ENCODE peak calls at places on chromosomes 7 and 10, in nine cellular contexts. P is GM12878, O is HCT116, N is endothelial cell of umbilical vein, G is GM12891, X is stomach, Z is SK-N-SH, R is transverse colon, M is spleen. C is an unnamed sample.

GRCh38 chr10:123135415-123136141 is at the start of gene HMX3:
- DNase-seq in O (no peak), Z (peak), N (no peak), R (no peak), X (no peak), P (no peak), G (peak), M (no peak), C (no peak)

GRCh38 chr7:88759216-88759955 is at the start of gene ZNF804B:
- DNase-seq in X (no peak), M (peak), N (peak), P (no peak), Z (peak), R (peak), O (no peak), G (no peak), C (peak)

GRCh38 chr7:10802526-10802925 is 171.1 kb upstream of the PHF14 start:
- DNase-seq in Z (no peak), R (no peak), P (no peak), M (no peak), G (no peak), N (no peak), X (no peak), O (no peak), C (no peak)

GRCh38 chr10:6953131-6953834 is 373.2 kb upstream of the PRKCQ start:
- DNase-seq in N (no peak), O (no peak), M (no peak), R (no peak), X (no peak), P (no peak), Z (no peak), G (no peak), C (no peak)

GRCh38 chr7:101121996-101122932 is 4.6 kb upstream of the SERPINE1 start:
- DNase-seq in G (no peak), N (peak), M (no peak), X (peak), Z (no peak), P (no peak), R (peak), O (peak), C (peak)

GRCh38 chr7:155879592-155879991 is 67.3 kb upstream of the SHH start:
- DNase-seq in R (no peak), G (no peak), P (no peak), N (no peak), Z (no peak), M (peak), O (no peak), X (peak), C (peak)

GRCh38 chr10:21724020-21724589 is 190.1 kb downstream of the MLLT10 start:
- DNase-seq in O (no peak), X (no peak), N (no peak), M (no peak), Z (no peak), R (no peak), P (no peak), G (no peak), C (no peak)

GRCh38 chr7:32253245-32253644 is 183.0 kb upstream of the PDE1C start:
- DNase-seq in P (no peak), O (no peak), Z (no peak), R (no peak), G (no peak), M (no peak), N (no peak), X (no peak), C (no peak)

GRCh38 chr7:15168489-15168888 is 265.9 kb upstream of the DGKB start:
- DNase-seq in M (no peak), G (no peak), P (no peak), R (no peak), Z (no peak), X (no peak), N (no peak), O (no peak), C (no peak)

GRCh38 chr10:119335671-119336353 is 128.4 kb downstream of the GRK5 start:
- DNase-seq in Z (no peak), N (peak), R (no peak), O (no peak), M (peak), X (no peak), P (no peak), G (no peak), C (no peak)

GRCh38 chr10:128316925-128317324 is 190.7 kb upstream of the MKI67 start:
- DNase-seq in Z (no peak), G (no peak), P (no peak), M (no peak), N (no peak), O (no peak), R (no peak), X (no peak), C (no peak)

GRCh38 chr10:6811153-6811552 is 231.1 kb upstream of the PRKCQ start:
- DNase-seq in X (no peak), M (no peak), Z (no peak), N (no peak), O (no peak), P (no peak), G (no peak), R (no peak), C (no peak)

GRCh38 chr7:51009716-51010496 is 227.2 kb upstream of the GRB10 start:
- DNase-seq in G (no peak), R (no peak), M (no peak), X (no peak), Z (no peak), N (peak), P (no peak), O (no peak), C (no peak)

GRCh38 chr10:3500408-3500856 is 284.6 kb downstream of the KLF6 start:
- DNase-seq in M (no peak), G (no peak), Z (no peak), O (no peak), R (peak), N (no peak), P (no peak), X (no peak), C (peak)

GRCh38 chr10:125231116-125231812 is 70.9 kb upstream of the CTBP2 start:
- DNase-seq in R (no peak), O (peak), N (no peak), M (peak), G (no peak), X (no peak), Z (peak), P (no peak), C (no peak)

GRCh38 chr7:42014625-42015412 is 222.2 kb downstream of the GLI3 start:
- DNase-seq in M (no peak), P (no peak), G (peak), N (peak), O (peak), Z (peak), R (peak), X (peak), C (no peak)

GRCh38 chr10:48990226-48990625 is 50.6 kb upstream of the LRRC18 start:
- DNase-seq in Z (no peak), N (no peak), O (no peak), R (no peak), G (no peak), M (no peak), X (no peak), P (no peak), C (no peak)

GRCh38 chr7:31815796-31816195 is 128.8 kb downstream of the PPP1R17 start:
- DNase-seq in X (no peak), G (no peak), M (no peak), R (no peak), O (no peak), N (peak), Z (no peak), P (no peak), C (no peak)

GRCh38 chr7:31082450-31082849 is 30.3 kb downstream of the ADCYAP1R1 start:
- DNase-seq in O (no peak), M (no peak), R (no peak), N (peak), Z (no peak), G (no peak), X (no peak), P (no peak), C (no peak)

GRCh38 chr7:142925413-142925812 is 8.1 kb downstream of the TRPV5 start:
- DNase-seq in R (no peak), X (no peak), P (no peak), M (no peak), O (no peak), N (no peak), G (no peak), Z (no peak), C (peak)

GRCh38 chr10:132259674-132260073 is 48.1 kb downstream of the STK32C start:
- DNase-seq in Z (no peak), G (no peak), R (no peak), X (no peak), P (no peak), O (no peak), M (no peak), N (no peak), C (no peak)

GRCh38 chr7:151859111-151859947 is 17.6 kb downstream of the PRKAG2 start:
- DNase-seq in P (no peak), R (no peak), O (no peak), M (no peak), X (peak), N (no peak), Z (no peak), G (no peak), C (no peak)

DNA sequence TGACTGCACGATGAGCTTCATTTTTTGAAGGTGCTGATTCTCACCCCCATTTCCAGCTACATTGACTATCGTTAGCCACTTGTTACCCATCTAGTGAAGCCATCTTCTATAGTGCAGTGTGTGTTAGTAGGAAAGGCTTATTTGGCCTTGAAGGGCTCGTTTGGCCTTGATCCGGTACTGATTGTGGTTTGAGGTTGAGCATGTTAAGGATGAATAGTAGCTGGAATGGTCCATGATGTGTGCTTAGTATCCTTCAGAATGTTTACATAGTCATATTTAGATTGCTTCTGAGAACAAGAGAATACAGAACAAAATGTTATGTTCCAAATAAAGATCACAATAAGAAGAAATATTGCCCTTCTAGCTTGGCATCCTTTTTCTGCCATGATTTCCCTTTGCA is 591.5 kb downstream of the AUTS2 start:
- DNase-seq in N (no peak), Z (no peak), R (no peak), X (no peak), P (no peak), M (no peak), G (no peak), O (no peak), C (no peak)
- TF ChIP-seq POLR2AphosphoS5 in N (no peak), Z (no peak), R (no peak), X (no peak), P (no peak), M (no peak), G (no peak), O (no peak), C (no peak)

DNA sequence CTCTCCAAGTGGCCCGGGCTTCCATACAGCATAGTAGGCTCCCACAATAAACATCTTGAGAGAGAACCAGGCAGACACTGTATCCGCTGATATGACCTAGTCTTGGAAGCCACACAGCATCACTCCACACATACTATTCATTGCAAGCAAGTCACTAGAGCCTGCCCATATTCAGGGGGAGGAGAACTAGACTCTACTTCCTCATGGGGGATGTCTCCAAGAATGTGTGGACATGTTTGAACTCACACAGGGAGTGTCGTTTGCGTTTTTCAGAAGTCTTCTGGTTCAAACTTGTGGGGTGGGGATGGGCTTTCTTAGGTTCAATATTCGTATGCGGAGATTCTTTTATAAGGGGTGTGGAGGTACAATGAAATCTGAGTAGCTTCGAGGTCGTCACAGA is 232.6 kb upstream of the HABP2 start:
- DNase-seq in G (no peak), M (no peak), N (no peak), Z (no peak), P (no peak), O (no peak), X (no peak), R (no peak), C (no peak)
- TF ChIP-seq POLR2AphosphoS5 in G (no peak), M (no peak), N (no peak), Z (no peak), P (no peak), O (no peak), X (no peak), R (no peak), C (no peak)

GRCh38 chr10:96269438-96270300 is 1.7 kb downstream of the BLNK start:
- DNase-seq in M (no peak), O (no peak), N (no peak), G (no peak), P (no peak), Z (no peak), X (no peak), R (peak), C (no peak)

GRCh38 chr10:96272986-96273280 is 1.6 kb upstream of the BLNK start:
- DNase-seq in X (no peak), N (no peak), O (no peak), G (no peak), R (no peak), Z (no peak), M (no peak), P (no peak), C (no peak)

GRCh38 chr10:96272256-96272985 is 1.1 kb upstream of the BLNK start:
- DNase-seq in X (no peak), O (no peak), R (no peak), N (no peak), G (no peak), Z (no peak), M (no peak), P (no peak), C (no peak)

GRCh38 chr10:96270564-96270963 is 805 bp downstream of the BLNK start:
- DNase-seq in P (no peak), Z (no peak), X (no peak), O (no peak), M (no peak), R (no peak), G (no peak), N (no peak), C (no peak)

DNA sequence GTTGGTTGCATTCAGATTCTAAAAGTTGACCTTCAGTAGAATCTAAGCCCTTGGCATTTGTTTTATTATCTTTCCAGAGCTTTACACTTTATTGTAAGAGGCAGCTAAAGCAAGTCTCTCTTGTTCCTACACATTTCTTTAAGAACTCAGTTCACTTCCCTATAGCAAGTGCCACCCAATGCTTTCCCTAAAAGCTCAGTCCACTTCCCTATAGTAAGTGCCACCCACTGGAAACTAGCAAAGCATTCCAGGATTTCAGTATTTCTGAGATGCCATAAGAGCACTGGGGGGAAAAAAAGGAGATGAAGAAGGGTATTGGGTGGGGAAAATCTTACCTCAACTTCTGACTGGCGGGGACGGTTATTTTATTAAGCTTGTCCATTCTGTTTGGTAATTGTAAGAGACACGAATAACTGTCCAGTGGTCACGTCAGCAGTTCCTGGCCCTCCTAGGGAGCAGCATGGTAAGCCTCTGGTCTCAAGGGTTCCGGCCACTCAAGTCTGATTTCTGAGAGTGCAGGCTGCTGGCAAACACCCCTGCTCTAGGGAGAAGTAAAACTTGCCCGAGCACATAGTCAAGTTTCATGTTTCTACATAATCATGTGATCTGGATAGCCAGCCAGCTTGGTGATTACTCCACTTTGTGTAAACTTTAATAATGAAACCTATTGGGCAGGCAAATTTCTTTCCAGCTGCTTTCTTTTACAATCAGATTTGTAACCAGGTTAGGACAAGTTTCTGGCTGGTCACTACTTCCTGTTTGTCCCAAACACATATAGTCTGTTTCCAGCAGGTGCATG is at the start of gene BLNK:
- DNase-seq in R (peak), O (no peak), G (no peak), N (no peak), X (peak), P (peak), Z (no peak), M (peak), C (no peak)
- TF ChIP-seq POLR2AphosphoS5 in R (peak), O (no peak), G (peak), N (no peak), X (peak), P (peak), Z (no peak), M (peak), C (no peak)

DNA sequence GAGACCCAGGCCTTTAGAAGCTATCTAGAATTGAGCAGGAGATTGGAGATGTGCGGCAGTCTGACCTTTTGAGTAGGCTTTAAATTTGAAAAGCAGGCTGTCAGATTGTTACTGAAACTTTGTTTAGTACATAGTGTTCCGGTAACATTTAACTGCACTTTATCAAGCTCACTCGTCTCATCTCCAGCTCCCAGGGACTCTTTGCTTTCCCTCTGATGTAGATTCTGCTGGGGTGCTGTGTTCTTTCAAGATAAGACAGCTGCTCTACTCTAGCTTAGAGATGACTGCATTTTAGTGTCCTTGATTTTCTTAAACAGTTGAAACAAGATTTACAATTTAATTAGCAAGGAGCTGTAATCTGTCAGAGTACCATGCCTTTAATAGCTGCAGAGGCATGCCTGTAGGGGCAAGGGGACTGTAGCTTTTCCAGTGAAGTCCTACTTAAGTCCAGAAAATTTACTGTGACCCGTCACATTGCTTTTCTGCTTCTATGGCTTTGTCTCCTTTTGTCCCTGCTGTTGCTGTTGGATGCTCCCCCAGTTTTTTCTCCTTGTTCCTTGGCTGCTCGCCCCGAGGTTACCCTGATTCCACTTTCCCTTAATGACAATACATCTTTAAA is 56.4 kb upstream of the MTPN start:
- DNase-seq in G (no peak), O (no peak), Z (peak), X (no peak), N (no peak), P (no peak), R (peak), M (no peak), C (no peak)
- TF ChIP-seq POLR2AphosphoS5 in G (no peak), O (no peak), Z (no peak), X (peak), N (no peak), P (no peak), R (peak), M (no peak), C (no peak)

DNA sequence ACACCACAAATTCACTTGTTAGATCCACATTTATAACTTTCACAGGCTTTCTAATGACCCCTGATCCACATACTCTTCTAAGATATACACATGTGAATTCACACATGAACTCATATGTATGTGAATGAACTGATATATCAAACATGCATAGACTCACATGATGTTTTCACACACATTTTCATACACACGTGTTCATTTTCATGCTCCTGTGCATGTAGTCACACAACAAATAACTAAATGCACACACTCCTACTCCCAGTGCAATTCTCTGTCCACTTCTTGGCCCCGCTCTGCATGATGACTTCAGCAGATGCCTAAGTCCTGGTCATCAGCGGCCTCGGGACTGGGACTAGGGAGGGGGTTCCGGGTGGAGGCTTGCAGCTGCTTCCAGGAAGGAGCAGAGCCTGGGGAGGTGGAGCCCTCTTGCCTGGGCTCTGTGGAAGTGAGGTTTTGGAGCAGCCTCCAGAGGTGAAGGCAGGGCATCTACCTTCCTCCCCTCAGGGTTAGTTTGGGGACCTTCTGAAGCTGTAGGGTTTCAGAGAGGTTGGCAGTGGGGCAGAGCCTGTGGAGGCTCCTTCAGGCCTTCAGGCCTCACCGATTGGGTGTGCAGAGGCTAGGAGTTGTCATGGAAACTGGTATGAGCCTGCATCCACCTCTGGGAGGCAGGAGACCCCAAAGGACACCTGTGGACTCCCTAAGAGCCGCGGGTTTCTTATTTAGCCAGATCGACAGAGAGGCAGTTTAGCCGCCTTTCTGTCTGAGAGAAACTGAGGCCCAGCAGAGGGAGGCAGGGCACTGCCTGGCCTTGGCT is 1.8 kb downstream of the LZTS2 start:
- DNase-seq in P (no peak), M (peak), N (peak), X (peak), G (no peak), R (peak), Z (peak), O (no peak), C (peak)
- TF ChIP-seq POLR2AphosphoS5 in P (no peak), M (peak), N (no peak), X (peak), G (no peak), R (peak), Z (peak), O (no peak), C (peak)

C was measured in suprapubic skin.